ENCODE peak calls at places on chromosome 15, in six cellular contexts. One of them, this sample, is unnamed.

GRCh38 chr15:41860049-41860828 is 21.6 kb downstream of the PLA2G4B start:
- DNase-seq in astrocyte of the spinal cord: no peak
- DNase-seq in fibroblast of lung: no peak
- DNase-seq in thoracic aorta: no peak
- DNase-seq in Caco-2: no peak
- DNase-seq in K562: no peak
- DNase-seq in this sample: peak; percentile 49

GRCh38 chr15:84909782-84910181 is 25.3 kb downstream of the SLC28A1 start:
- DNase-seq in astrocyte of the spinal cord: no peak
- DNase-seq in fibroblast of lung: no peak
- DNase-seq in thoracic aorta: no peak
- DNase-seq in Caco-2: no peak
- DNase-seq in K562: no peak
- DNase-seq in this sample: no peak

GRCh38 chr15:80246425-80246894 is 5.6 kb downstream of the CTXND1 start:
- DNase-seq in astrocyte of the spinal cord: no peak
- DNase-seq in fibroblast of lung: no peak
- DNase-seq in thoracic aorta: no peak
- DNase-seq in Caco-2: no peak
- DNase-seq in K562: no peak
- DNase-seq in this sample: no peak

GRCh38 chr15:77525411-77525811 is 104.7 kb downstream of the HMG20A start:
- DNase-seq in astrocyte of the spinal cord: no peak
- DNase-seq in fibroblast of lung: no peak
- DNase-seq in thoracic aorta: no peak
- DNase-seq in Caco-2: no peak
- DNase-seq in K562: no peak
- DNase-seq in this sample: no peak

GRCh38 chr15:35437157-35437556 is 108.8 kb downstream of the DPH6 start:
- DNase-seq in astrocyte of the spinal cord: no peak
- DNase-seq in fibroblast of lung: peak; percentile 27
- DNase-seq in thoracic aorta: no peak
- DNase-seq in Caco-2: peak; percentile 16
- DNase-seq in K562: no peak
- DNase-seq in this sample: no peak

GRCh38 chr15:45136378-45136764 is 6.6 kb downstream of the DUOX1 start:
- DNase-seq in astrocyte of the spinal cord: no peak
- DNase-seq in fibroblast of lung: no peak
- DNase-seq in thoracic aorta: no peak
- DNase-seq in Caco-2: no peak
- DNase-seq in K562: peak; percentile 50
- DNase-seq in this sample: no peak

GRCh38 chr15:69926011-69926410 is 171.7 kb downstream of the TLE3 start:
- DNase-seq in astrocyte of the spinal cord: peak; percentile 3
- DNase-seq in fibroblast of lung: peak; percentile 60
- DNase-seq in thoracic aorta: no peak
- DNase-seq in Caco-2: no peak
- DNase-seq in K562: no peak
- DNase-seq in this sample: no peak

GRCh38 chr15:36331531-36332275 is 247.7 kb upstream of the CDIN1 start:
- DNase-seq in astrocyte of the spinal cord: peak; percentile 30
- DNase-seq in fibroblast of lung: peak; percentile 44
- DNase-seq in thoracic aorta: no peak
- DNase-seq in Caco-2: no peak
- DNase-seq in K562: no peak
- DNase-seq in this sample: no peak

GRCh38 chr15:59105839-59106238 is 893 bp downstream of the CCNB2 start:
- DNase-seq in astrocyte of the spinal cord: no peak
- DNase-seq in fibroblast of lung: no peak
- DNase-seq in thoracic aorta: no peak
- DNase-seq in Caco-2: no peak
- DNase-seq in K562: no peak
- DNase-seq in this sample: no peak

GRCh38 chr15:48086582-48086981 is 34.2 kb upstream of the SLC24A5 start:
- DNase-seq in astrocyte of the spinal cord: peak; percentile 51
- DNase-seq in fibroblast of lung: peak; percentile 85
- DNase-seq in thoracic aorta: no peak
- DNase-seq in Caco-2: no peak
- DNase-seq in K562: no peak
- DNase-seq in this sample: no peak

GRCh38 chr15:69568621-69569020 is 116.0 kb downstream of the RPLP1 start:
- DNase-seq in astrocyte of the spinal cord: peak; percentile 65
- DNase-seq in fibroblast of lung: peak; percentile 88
- DNase-seq in thoracic aorta: peak; percentile 45
- DNase-seq in Caco-2: no peak
- DNase-seq in K562: no peak
- DNase-seq in this sample: no peak

GRCh38 chr15:63446260-63446659 is 58.1 kb upstream of the USP3 start:
- DNase-seq in astrocyte of the spinal cord: no peak
- DNase-seq in fibroblast of lung: no peak
- DNase-seq in thoracic aorta: no peak
- DNase-seq in Caco-2: no peak
- DNase-seq in K562: no peak
- DNase-seq in this sample: no peak

GRCh38 chr15:76146808-76147207 is 87.0 kb downstream of the TMEM266 start:
- DNase-seq in astrocyte of the spinal cord: no peak
- DNase-seq in fibroblast of lung: no peak
- DNase-seq in thoracic aorta: no peak
- DNase-seq in Caco-2: no peak
- DNase-seq in K562: no peak
- DNase-seq in this sample: no peak

GRCh38 chr15:61137139-61137792 is 91.8 kb downstream of the RORA start:
- DNase-seq in astrocyte of the spinal cord: no peak
- DNase-seq in fibroblast of lung: no peak
- DNase-seq in thoracic aorta: no peak
- DNase-seq in Caco-2: no peak
- DNase-seq in K562: no peak
- DNase-seq in this sample: no peak

GRCh38 chr15:82014989-82015388 is 30.8 kb downstream of the MEX3B start:
- DNase-seq in astrocyte of the spinal cord: no peak
- DNase-seq in fibroblast of lung: peak; percentile 2
- DNase-seq in thoracic aorta: no peak
- DNase-seq in Caco-2: no peak
- DNase-seq in K562: no peak
- DNase-seq in this sample: no peak

GRCh38 chr15:38215707-38216106 is 36.9 kb upstream of the SPRED1 start:
- DNase-seq in astrocyte of the spinal cord: no peak
- DNase-seq in fibroblast of lung: peak; percentile 54
- DNase-seq in thoracic aorta: no peak
- DNase-seq in Caco-2: no peak
- DNase-seq in K562: no peak
- DNase-seq in this sample: no peak

GRCh38 chr15:69713726-69714559 is 261.3 kb downstream of the RPLP1 start:
- DNase-seq in astrocyte of the spinal cord: no peak
- DNase-seq in fibroblast of lung: no peak
- DNase-seq in thoracic aorta: no peak
- DNase-seq in Caco-2: no peak
- DNase-seq in K562: no peak
- DNase-seq in this sample: no peak

GRCh38 chr15:80732148-80732547 is 37.0 kb downstream of the ABHD17C start:
- DNase-seq in astrocyte of the spinal cord: no peak
- DNase-seq in fibroblast of lung: no peak
- DNase-seq in thoracic aorta: no peak
- DNase-seq in Caco-2: no peak
- DNase-seq in K562: no peak
- DNase-seq in this sample: no peak

GRCh38 chr15:69798481-69799315 is 299.0 kb downstream of the TLE3 start:
- DNase-seq in astrocyte of the spinal cord: peak; percentile 65
- DNase-seq in fibroblast of lung: peak; percentile 69
- DNase-seq in thoracic aorta: no peak
- DNase-seq in Caco-2: no peak
- DNase-seq in K562: no peak
- DNase-seq in this sample: no peak

GRCh38 chr15:48358681-48359152 is 27.5 kb downstream of the DUT start:
- DNase-seq in astrocyte of the spinal cord: peak; percentile 55
- DNase-seq in fibroblast of lung: peak; percentile 46
- DNase-seq in thoracic aorta: no peak
- DNase-seq in Caco-2: no peak
- DNase-seq in K562: no peak
- DNase-seq in this sample: no peak

GRCh38 chr15:62622775-62623174 is 419.8 kb upstream of the TPM1 start:
- DNase-seq in astrocyte of the spinal cord: no peak
- DNase-seq in fibroblast of lung: no peak
- DNase-seq in thoracic aorta: no peak
- DNase-seq in Caco-2: no peak
- DNase-seq in K562: no peak
- DNase-seq in this sample: no peak

GRCh38 chr15:62444104-62445027 is 279.3 kb upstream of the C2CD4B start:
- DNase-seq in astrocyte of the spinal cord: peak; percentile 93
- DNase-seq in fibroblast of lung: peak; percentile 98
- DNase-seq in thoracic aorta: peak; percentile 26
- DNase-seq in Caco-2: no peak
- DNase-seq in K562: no peak
- DNase-seq in this sample: no peak

GRCh38 chr15:29244544-29244943 is 25.1 kb downstream of the NSMCE3 start:
- DNase-seq in astrocyte of the spinal cord: no peak
- DNase-seq in fibroblast of lung: no peak
- DNase-seq in thoracic aorta: no peak
- DNase-seq in Caco-2: no peak
- DNase-seq in K562: no peak
- DNase-seq in this sample: no peak

GRCh38 chr15:88878720-88879184 is 16.6 kb downstream of the HAPLN3 start:
- DNase-seq in astrocyte of the spinal cord: peak; percentile 30
- DNase-seq in fibroblast of lung: peak; percentile 32
- DNase-seq in thoracic aorta: no peak
- DNase-seq in Caco-2: peak; percentile 68
- DNase-seq in K562: peak; percentile 83
- DNase-seq in this sample: peak; percentile 44

GRCh38 chr15:88630141-88630721 is 8.6 kb upstream of the ISG20 start:
- DNase-seq in astrocyte of the spinal cord: no peak
- DNase-seq in fibroblast of lung: no peak
- DNase-seq in thoracic aorta: no peak
- DNase-seq in Caco-2: no peak
- DNase-seq in K562: no peak
- DNase-seq in this sample: no peak

GRCh38 chr15:31327674-31328424 is 1.2 kb downstream of the KLF13 start:
- DNase-seq in astrocyte of the spinal cord: peak; percentile 44
- DNase-seq in fibroblast of lung: peak; percentile 18
- DNase-seq in thoracic aorta: no peak
- DNase-seq in Caco-2: peak; percentile 82
- DNase-seq in K562: peak; percentile 82
- DNase-seq in this sample: peak; percentile 26

GRCh38 chr15:77020348-77021087 is 25.6 kb downstream of the PSTPIP1 start:
- DNase-seq in astrocyte of the spinal cord: no peak
- DNase-seq in fibroblast of lung: no peak
- DNase-seq in thoracic aorta: no peak
- DNase-seq in Caco-2: no peak
- DNase-seq in K562: no peak
- DNase-seq in this sample: no peak

GRCh38 chr15:52094811-52095584 is 17.6 kb downstream of the BCL2L10 start:
- DNase-seq in astrocyte of the spinal cord: no peak
- DNase-seq in fibroblast of lung: no peak
- DNase-seq in thoracic aorta: no peak
- DNase-seq in Caco-2: no peak
- DNase-seq in K562: no peak
- DNase-seq in this sample: no peak

GRCh38 chr15:52093539-52094502 is 18.8 kb downstream of the BCL2L10 start:
- DNase-seq in astrocyte of the spinal cord: peak; percentile 94
- DNase-seq in fibroblast of lung: peak; percentile 95
- DNase-seq in thoracic aorta: peak; percentile 19
- DNase-seq in Caco-2: no peak
- DNase-seq in K562: no peak
- DNase-seq in this sample: no peak

GRCh38 chr15:52090193-52090592 is 22.4 kb downstream of the BCL2L10 start:
- DNase-seq in astrocyte of the spinal cord: no peak
- DNase-seq in fibroblast of lung: no peak
- DNase-seq in thoracic aorta: no peak
- DNase-seq in Caco-2: no peak
- DNase-seq in K562: no peak
- DNase-seq in this sample: no peak

GRCh38 chr15:52095597-52096262 is 16.8 kb downstream of the BCL2L10 start:
- DNase-seq in astrocyte of the spinal cord: peak; percentile 84
- DNase-seq in fibroblast of lung: peak; percentile 86
- DNase-seq in thoracic aorta: no peak
- DNase-seq in Caco-2: no peak
- DNase-seq in K562: no peak
- DNase-seq in this sample: no peak

DNA sequence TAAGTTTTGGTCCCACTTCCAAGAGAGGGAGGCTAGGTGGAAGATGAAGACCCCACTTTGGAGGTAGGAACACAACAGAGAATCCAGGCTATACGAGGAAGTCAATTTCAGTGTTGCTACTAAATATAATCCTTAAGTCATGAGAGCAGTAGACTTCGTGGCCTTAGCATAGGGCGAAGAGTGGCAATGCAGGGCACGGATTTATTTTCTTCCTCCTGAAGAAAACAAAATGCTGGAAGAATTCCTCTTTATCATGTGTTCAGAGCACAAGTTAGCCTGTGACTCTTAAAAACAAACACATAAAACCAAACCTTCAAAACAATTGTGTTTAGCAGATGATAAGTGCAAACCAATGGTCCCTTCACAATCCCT is 19.4 kb downstream of the BCL2L10 start:
- DNase-seq in astrocyte of the spinal cord: no peak
- DNase-seq in fibroblast of lung: peak; percentile 21
- DNase-seq in thoracic aorta: no peak
- DNase-seq in Caco-2: no peak
- DNase-seq in K562: no peak
- DNase-seq in this sample: no peak
- TF ChIP-seq CTCF in astrocyte of the spinal cord: no peak
- TF ChIP-seq CTCF in fibroblast of lung: no peak
- TF ChIP-seq CTCF in thoracic aorta: no peak
- TF ChIP-seq CTCF in Caco-2: no peak
- TF ChIP-seq CTCF in K562: no peak
- TF ChIP-seq CTCF in this sample: no peak

GRCh38 chr15:101611580-101612299 is 40.4 kb downstream of the TM2D3 start:
- DNase-seq in astrocyte of the spinal cord: no peak
- DNase-seq in fibroblast of lung: no peak
- DNase-seq in thoracic aorta: no peak
- DNase-seq in Caco-2: no peak
- DNase-seq in K562: no peak
- DNase-seq in this sample: no peak
- TF ChIP-seq CTCF in astrocyte of the spinal cord: no peak
- TF ChIP-seq CTCF in fibroblast of lung: no peak
- TF ChIP-seq CTCF in thoracic aorta: no peak
- TF ChIP-seq CTCF in Caco-2: no peak
- TF ChIP-seq CTCF in K562: no peak
- TF ChIP-seq CTCF in this sample: no peak

DNA sequence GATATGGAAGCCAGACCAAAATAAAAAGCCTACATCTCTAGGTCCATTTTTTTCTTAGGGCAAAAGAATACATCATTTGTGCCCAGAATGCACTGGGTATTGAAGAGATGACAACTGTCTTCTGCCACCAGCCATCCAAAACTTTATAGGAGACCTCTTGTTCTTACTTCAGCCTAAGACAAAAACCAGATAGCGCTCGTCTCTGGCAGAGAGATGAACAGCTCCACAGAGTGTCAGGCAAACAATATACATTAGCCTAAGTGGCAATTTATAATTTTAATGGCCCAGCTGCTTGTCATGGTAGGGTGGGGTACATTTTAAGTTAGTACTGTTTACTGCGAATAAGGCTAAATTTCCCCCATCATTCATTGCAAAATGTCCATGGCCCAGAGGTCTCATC is 38.9 kb upstream of the PIAS1 start:
- DNase-seq in astrocyte of the spinal cord: no peak
- DNase-seq in fibroblast of lung: no peak
- DNase-seq in thoracic aorta: no peak
- DNase-seq in Caco-2: no peak
- DNase-seq in K562: no peak
- DNase-seq in this sample: no peak
- TF ChIP-seq CTCF in astrocyte of the spinal cord: no peak
- TF ChIP-seq CTCF in fibroblast of lung: no peak
- TF ChIP-seq CTCF in thoracic aorta: no peak
- TF ChIP-seq CTCF in Caco-2: no peak
- TF ChIP-seq CTCF in K562: no peak
- TF ChIP-seq CTCF in this sample: no peak

GRCh38 chr15:93327364-93327763 is 238.4 kb upstream of the RGMA start:
- DNase-seq in astrocyte of the spinal cord: no peak
- DNase-seq in fibroblast of lung: no peak
- DNase-seq in thoracic aorta: no peak
- DNase-seq in Caco-2: no peak
- DNase-seq in K562: no peak
- DNase-seq in this sample: no peak
- TF ChIP-seq CTCF in astrocyte of the spinal cord: no peak
- TF ChIP-seq CTCF in fibroblast of lung: no peak
- TF ChIP-seq CTCF in thoracic aorta: no peak
- TF ChIP-seq CTCF in Caco-2: no peak
- TF ChIP-seq CTCF in K562: no peak
- TF ChIP-seq CTCF in this sample: no peak